ENCODE peak calls at places on chromosomes 16 and 17, in four cellular contexts. C is CD8-positive, alpha-beta memory T cell; U is effector memory CD4-positive, alpha-beta T cell; Q is mucosa of descending colon. H is an unnamed sample.

GRCh38 chr17:72467841-72468653 is 347.2 kb downstream of the SOX9 start:
- DNase-seq in C (no peak), U (no peak), Q (peak; percentile 83), H (no peak)

GRCh38 chr17:36665417-36665816 is 64.0 kb downstream of the MRM1 start:
- DNase-seq in C (no peak), U (no peak), Q (no peak), H (no peak)

GRCh38 chr17:45743626-45744326 is 40.3 kb upstream of the CRHR1 start:
- DNase-seq in C (no peak), U (no peak), Q (no peak), H (no peak)

GRCh38 chr17:77424585-77425344 is 284.0 kb downstream of the SEC14L1 start:
- DNase-seq in C (no peak), U (no peak), Q (peak; percentile 88), H (no peak)

GRCh38 chr17:42325026-42325425 is 36.7 kb downstream of the STAT5A start:
- DNase-seq in C (no peak), U (no peak), Q (no peak), H (no peak)

GRCh38 chr16:77302685-77303084 is 103.5 kb downstream of the SYCE1L start:
- DNase-seq in C (no peak), U (no peak), Q (no peak), H (no peak)

GRCh38 chr17:17972952-17973254 is 241 bp downstream of the DRC3 start:
- DNase-seq in C (no peak), U (no peak), Q (no peak), H (no peak)

GRCh38 chr16:26053889-26054288 is 362.1 kb downstream of the HS3ST4 start:
- DNase-seq in C (no peak), U (no peak), Q (no peak), H (no peak)

GRCh38 chr16:54937673-54938350 is 7.1 kb downstream of the IRX5 start:
- DNase-seq in C (no peak), U (no peak), Q (no peak), H (no peak)

GRCh38 chr17:30336369-30337171 is 2.7 kb upstream of the TMIGD1 start:
- DNase-seq in C (peak; percentile 67), U (peak; percentile 23), Q (no peak), H (peak; percentile 80)

GRCh38 chr17:12571606-12572005 is 94.1 kb upstream of the MYOCD start:
- DNase-seq in C (no peak), U (no peak), Q (no peak), H (no peak)

GRCh38 chr16:88436796-88437195 is 16.3 kb upstream of the ZFPM1 start:
- DNase-seq in C (no peak), U (no peak), Q (no peak), H (no peak)

GRCh38 chr17:65755799-65756198 is 194.4 kb upstream of the AXIN2 start:
- DNase-seq in C (no peak), U (no peak), Q (no peak), H (no peak)

GRCh38 chr17:76147211-76148014 is 6.4 kb upstream of the FOXJ1 start:
- DNase-seq in C (no peak), U (no peak), Q (no peak), H (no peak)

GRCh38 chr17:38867179-38867994 is 2.5 kb upstream of the LASP1 start:
- DNase-seq in C (peak; percentile 58), U (peak; percentile 44), Q (no peak), H (peak; percentile 69)

GRCh38 chr17:73770115-73770848 is 126.0 kb upstream of the SDK2 start:
- DNase-seq in C (no peak), U (no peak), Q (peak; percentile 66), H (no peak)

GRCh38 chr17:18963126-18964017 is 11.4 kb downstream of the SLC5A10 start:
- DNase-seq in C (no peak), U (no peak), Q (no peak), H (no peak)

GRCh38 chr16:85524365-85524629 is 88.8 kb upstream of the GSE1 start:
- DNase-seq in C (no peak), U (no peak), Q (no peak), H (no peak)
- H3K4me1 ChIP-seq in C (no peaks in the 10 kb centered on the region), U (no peaks in the 10 kb centered on the region), Q (peaks cover 19% of the 10 kb centered on the region), H (no peaks in the 10 kb centered on the region)

GRCh38 chr17:14004927-14005630 is 64.2 kb upstream of the COX10 start:
- DNase-seq in C (no peak), U (no peak), Q (no peak), H (no peak)
- H3K9me3 ChIP-seq in C (no peaks in the 10 kb centered on the region), U (no peaks in the 10 kb centered on the region), Q (no peaks in the 10 kb centered on the region), H (no peaks in the 10 kb centered on the region)

DNA sequence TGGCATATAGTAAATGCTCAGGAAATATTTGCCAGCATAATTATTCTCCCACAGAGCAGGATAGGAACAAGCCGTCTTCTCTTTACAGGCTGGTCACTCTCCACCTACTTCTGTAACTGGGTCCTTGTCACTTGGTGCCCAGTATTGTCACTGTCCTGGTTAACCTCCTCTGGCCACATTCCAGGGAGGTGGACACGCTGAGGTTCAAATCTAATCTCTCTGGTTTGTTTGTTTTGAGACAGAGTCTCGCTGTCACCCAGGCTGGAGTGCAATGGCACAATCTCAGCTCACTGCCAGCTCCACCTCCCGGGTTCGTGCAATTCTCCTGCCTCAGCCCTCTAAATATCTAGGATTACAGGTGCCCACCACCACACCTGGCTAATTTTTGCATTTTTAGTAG is 15.6 kb downstream of the SBK1 start:
- DNase-seq in C (no peak), U (no peak), Q (no peak), H (no peak)
- H3K4me1 ChIP-seq in C (peaks cover 47% of the 10 kb centered on the region), U (peaks cover 39% of the 10 kb centered on the region), Q (no peaks in the 10 kb centered on the region), H (peaks cover 40% of the 10 kb centered on the region)

GRCh38 chr17:192666-193425 is 11.4 kb upstream of the DOC2B start:
- DNase-seq in C (no peak), U (no peak), Q (no peak), H (no peak)

GRCh38 chr17:193426-193810 is 12.0 kb upstream of the DOC2B start:
- DNase-seq in C (no peak), U (no peak), Q (no peak), H (no peak)

GRCh38 chr17:194844-195602 is 13.6 kb upstream of the DOC2B start:
- DNase-seq in C (no peak), U (no peak), Q (no peak), H (no peak)

GRCh38 chr17:197352-197751 is 15.9 kb upstream of the DOC2B start:
- DNase-seq in C (no peak), U (no peak), Q (no peak), H (no peak)

GRCh38 chr17:193841-194806 is 12.7 kb upstream of the DOC2B start:
- DNase-seq in C (no peak), U (no peak), Q (no peak), H (no peak)
- H3K9me3 ChIP-seq in C (no peaks in the 10 kb centered on the region), U (no peaks in the 10 kb centered on the region), Q (no peaks in the 10 kb centered on the region), H (no peaks in the 10 kb centered on the region)

DNA sequence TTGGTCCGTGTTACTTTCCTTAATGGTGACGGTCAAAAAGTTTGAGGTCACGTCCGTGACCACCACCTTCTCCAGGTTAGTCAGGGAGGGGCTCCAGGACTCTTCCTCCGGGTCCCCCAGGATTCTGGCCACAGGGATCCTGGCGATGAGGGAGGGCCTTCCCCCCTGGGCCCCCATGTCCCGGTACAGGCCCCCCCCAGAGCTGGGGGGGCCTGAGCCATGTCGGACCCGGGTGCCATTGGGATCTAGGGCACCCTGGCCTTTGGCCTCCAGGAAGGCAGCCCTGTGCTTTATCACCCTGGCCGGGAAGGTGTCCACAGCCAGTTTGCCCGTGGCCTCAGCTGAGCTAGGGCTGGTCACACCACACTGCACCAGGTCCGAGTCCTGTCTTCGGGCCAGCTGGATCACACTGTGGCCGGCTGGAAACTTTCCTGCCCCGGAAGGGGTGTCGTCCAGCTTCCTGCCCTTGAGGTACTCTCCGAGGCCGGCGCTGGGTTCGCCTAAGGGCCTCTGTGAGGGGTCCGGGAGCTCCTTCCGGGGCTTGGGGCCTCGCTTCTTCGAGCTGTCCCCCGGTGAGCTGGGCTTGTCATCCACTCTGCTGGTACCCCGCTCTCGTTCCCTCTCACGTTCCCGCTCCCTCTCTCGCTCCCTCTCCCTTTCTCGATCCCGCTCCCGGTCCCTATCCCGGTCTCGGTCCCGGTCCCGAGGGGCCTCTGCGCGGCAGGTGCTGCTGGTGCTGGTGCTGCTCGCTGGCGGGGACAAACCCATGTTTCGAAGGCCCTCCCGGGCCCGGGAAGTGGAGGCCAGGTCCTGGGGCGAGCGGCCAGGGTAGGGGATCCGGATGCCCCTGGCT is 2.0 kb downstream of the CBX8 start:
- DNase-seq in C (no peak), U (no peak), Q (no peak), H (no peak)
- H3K4me1 ChIP-seq in C (peaks cover 50% of the 10 kb centered on the region), U (peaks cover 51% of the 10 kb centered on the region), Q (peaks cover 36% of the 10 kb centered on the region), H (peaks cover 32% of the 10 kb centered on the region)

DNA sequence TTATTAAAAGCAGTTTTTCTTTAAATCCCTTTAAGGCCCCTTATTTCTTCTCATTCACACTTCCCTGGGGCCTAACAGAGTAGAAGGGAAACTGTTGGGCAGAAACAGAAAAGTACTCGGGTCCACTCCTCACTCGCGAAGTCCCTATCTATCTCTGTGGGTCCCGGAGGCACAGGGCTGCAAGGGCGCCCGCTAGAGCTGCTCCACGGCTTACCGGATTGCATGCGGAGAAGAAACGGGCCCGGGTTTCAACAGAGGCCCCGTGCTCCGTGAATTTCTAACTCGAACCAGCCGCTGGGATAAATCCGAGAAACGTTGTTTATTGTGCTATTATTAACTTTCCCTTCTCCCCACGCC is 4.3 kb downstream of the CBLN1 start:
- DNase-seq in C (no peak), U (no peak), Q (no peak), H (no peak)
- H3K9me3 ChIP-seq in C (no peaks in the 10 kb centered on the region), U (no peaks in the 10 kb centered on the region), Q (no peaks in the 10 kb centered on the region), H (no peaks in the 10 kb centered on the region)

DNA sequence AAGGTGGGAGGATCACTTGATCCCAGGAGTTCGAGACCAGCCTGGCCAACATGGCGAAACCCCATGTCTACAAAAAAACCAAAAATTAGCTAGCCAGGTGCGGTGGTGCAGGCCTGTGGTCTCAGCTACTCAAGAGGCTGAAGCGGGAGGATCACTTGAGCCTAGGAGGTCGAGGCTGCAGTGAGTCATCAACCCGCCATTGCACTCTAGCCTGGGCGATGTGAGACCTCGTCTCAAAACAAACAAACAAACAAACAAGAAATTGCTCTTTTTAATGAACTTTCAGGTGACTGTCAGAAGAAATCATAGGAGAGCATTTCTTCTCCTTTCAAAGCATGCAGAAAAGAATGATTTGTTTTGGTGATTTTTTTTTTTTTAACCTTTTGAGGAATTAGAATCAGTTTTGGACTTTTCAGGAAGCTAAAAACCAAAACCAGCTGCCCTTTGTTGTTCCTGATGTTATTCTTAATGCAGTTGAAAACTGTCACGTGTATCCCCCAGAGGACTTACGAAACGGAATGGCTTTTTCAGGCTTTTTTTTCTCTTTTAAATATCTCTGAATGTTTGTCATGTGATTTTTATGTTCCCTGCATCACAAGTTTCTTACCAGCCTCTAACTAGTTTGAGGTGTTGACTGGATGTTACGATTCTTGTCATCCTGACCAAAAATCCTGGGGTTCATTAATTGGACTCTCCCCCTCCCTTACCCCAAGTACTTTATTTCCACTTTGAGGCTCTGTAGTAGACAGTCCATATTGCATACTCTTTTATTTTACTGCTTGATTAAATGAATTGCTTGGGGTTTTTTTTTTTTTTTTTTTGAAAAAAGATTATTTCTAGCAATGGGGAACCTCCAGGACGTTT is 34.1 kb downstream of the SNX29 start:
- DNase-seq in C (no peak), U (no peak), Q (no peak), H (peak; percentile 24)
- H3K4me1 ChIP-seq in C (peaks cover 11% of the 10 kb centered on the region), U (no peaks in the 10 kb centered on the region), Q (no peaks in the 10 kb centered on the region), H (peaks cover 13% of the 10 kb centered on the region)

H was measured in naive thymus-derived CD4-positive, alpha-beta T cell.